ENCODE peak calls at places on chromosomes 11 and 22, in four cellular contexts. B is HCT116, R is GM23338, F is mammary epithelial cell. H is an unnamed sample.

GRCh38 chr11:96459751-96460150 is 69.9 kb downstream of the JRKL start:
- DNase-seq in R (no peak), F (no peak), B (no peak), H (no peak)

GRCh38 chr11:2988996-2989395 is 3.1 kb downstream of the NAP1L4 start:
- DNase-seq in R (no peak), F (peak; percentile 10), B (no peak), H (no peak)

GRCh38 chr11:133041165-133041564 is 491.1 kb downstream of the OPCML start:
- DNase-seq in F (no peak), B (no peak), R (no peak), H (no peak)

GRCh38 chr11:64206457-64207246 is at the start of gene FERMT3:
- DNase-seq in B (no peak), R (no peak), F (no peak), H (peak; percentile 91)

GRCh38 chr22:18071968-18072310 is 5.9 kb upstream of the PEX26 start:
- DNase-seq in F (no peak), B (no peak), R (no peak), H (no peak)

GRCh38 chr11:36261094-36261493 is 28.1 kb downstream of the COMMD9 start:
- DNase-seq in B (no peak), R (no peak), F (no peak), H (no peak)

GRCh38 chr11:133945087-133945974 is 11.4 kb downstream of the IGSF9B start:
- DNase-seq in F (peak; percentile 14), R (no peak), B (no peak), H (no peak)

GRCh38 chr22:50548046-50548912 is 2.6 kb downstream of the KLHDC7B start:
- DNase-seq in R (no peak), B (no peak), F (no peak), H (peak; percentile 84)

GRCh38 chr11:48142886-48143285 is 73.7 kb upstream of the OR4B1 start:
- DNase-seq in R (no peak), F (no peak), B (no peak), H (no peak)

GRCh38 chr22:31972180-31972579 is 27.8 kb downstream of the YWHAH start:
- DNase-seq in B (no peak), R (no peak), F (no peak), H (no peak)

GRCh38 chr11:70934999-70935768 is 317.2 kb downstream of the SHANK2 start:
- DNase-seq in B (peak; percentile 28), R (no peak), F (peak; percentile 22), H (no peak)

GRCh38 chr11:72005347-72006260 is 6.9 kb downstream of the IL18BP start:
- DNase-seq in F (no peak), B (no peak), R (no peak), H (no peak)

GRCh38 chr11:133832096-133833081 is 12.9 kb downstream of the SPATA19 start:
- DNase-seq in F (no peak), B (no peak), R (no peak), H (peak; percentile 25)

GRCh38 chr11:123183391-123184099 is 11.5 kb downstream of the CLMP start:
- DNase-seq in B (no peak), R (no peak), F (peak; percentile 47), H (no peak)

GRCh38 chr11:130399196-130399595 is 29.2 kb downstream of the ADAMTS8 start:
- DNase-seq in R (no peak), B (no peak), F (no peak), H (no peak)

GRCh38 chr11:130397780-130398179 is 30.6 kb downstream of the ADAMTS8 start:
- DNase-seq in F (no peak), R (no peak), B (no peak), H (no peak)

GRCh38 chr11:130403967-130404366 is 24.4 kb downstream of the ADAMTS8 start:
- DNase-seq in F (no peak), R (peak; percentile 96), B (no peak), H (no peak)

GRCh38 chr11:130403301-130403804 is 25.1 kb downstream of the ADAMTS8 start:
- DNase-seq in R (peak; percentile 51), F (peak; percentile 89), B (no peak), H (no peak)

GRCh38 chr11:130400793-130401483 is 27.5 kb downstream of the ADAMTS8 start:
- DNase-seq in B (no peak), F (peak; percentile 21), R (no peak), H (no peak)
- H2AFZ ChIP-seq in B (no peak overlapping the region), F (peak overlapping the region; percentile 43), R (peak overlapping the region; percentile 18), H (no peak overlapping the region)

GRCh38 chr22:21593406-21594232 is 26.1 kb downstream of the UBE2L3 start:
- DNase-seq in F (no peak), R (peak; percentile 78), B (no peak), H (no peak)

GRCh38 chr22:21592422-21592821 is 24.9 kb downstream of the UBE2L3 start:
- DNase-seq in B (no peak), R (no peak), F (no peak), H (no peak)

GRCh38 chr22:21591695-21592094 is 24.2 kb downstream of the UBE2L3 start:
- DNase-seq in R (no peak), F (no peak), B (no peak), H (no peak)

GRCh38 chr22:21598302-21598701 is 30.8 kb downstream of the UBE2L3 start:
- DNase-seq in R (no peak), B (no peak), F (no peak), H (no peak)

DNA sequence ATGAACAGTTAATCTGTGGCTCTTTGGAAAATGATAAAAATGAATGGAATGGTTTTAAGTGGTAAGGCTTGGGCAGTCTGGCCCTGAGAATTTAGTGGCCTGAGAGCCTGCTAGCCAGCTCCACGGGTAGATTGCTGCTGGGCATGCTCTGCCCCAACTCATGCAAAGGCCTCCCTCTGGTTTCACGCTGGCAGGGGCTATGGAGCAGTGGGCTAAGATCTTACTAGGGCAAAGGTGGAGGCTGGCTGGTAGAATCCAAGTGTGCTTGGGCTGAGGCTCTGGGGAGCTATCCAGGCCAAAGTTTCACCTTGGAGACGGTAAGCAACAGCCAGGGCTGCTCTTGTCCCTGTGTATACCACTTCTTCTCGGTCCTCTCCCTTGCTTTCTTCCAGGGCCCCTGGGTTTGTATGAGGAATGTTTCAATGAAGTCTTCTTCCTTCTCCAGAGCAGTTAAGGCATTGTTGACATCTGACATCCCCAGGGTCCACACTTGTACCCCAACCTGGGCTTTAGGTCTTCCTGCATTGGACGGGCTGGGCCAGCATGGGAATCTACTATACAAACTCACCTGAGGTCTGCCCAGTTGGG is 27.4 kb downstream of the UBE2L3 start:
- DNase-seq in B (no peak), F (no peak), R (no peak), H (no peak)
- H3K4me3 ChIP-seq in B (no peak overlapping the region), F (no peak overlapping the region), R (no peak overlapping the region), H (no peak overlapping the region)

GRCh38 chr22:19987394-19988306 is 29.0 kb downstream of the ARVCF start:
- DNase-seq in B (no peak), F (no peak), R (no peak), H (no peak)
- H2AFZ ChIP-seq in B (no peak overlapping the region), F (no peak overlapping the region), R (peak overlapping the region; percentile 23), H (no peak overlapping the region)

GRCh38 chr11:33694346-33695050 is 6.1 kb downstream of the C11orf91 start:
- DNase-seq in B (no peak), F (no peak), R (no peak), H (no peak)
- H3K4me3 ChIP-seq in B (no peak overlapping the region), F (no peak overlapping the region), R (no peak overlapping the region), H (no peak overlapping the region)

GRCh38 chr22:32998373-32998772 is 59.8 kb downstream of the SYN3 start:
- DNase-seq in F (no peak), B (no peak), R (no peak), H (no peak)

GRCh38 chr22:32995335-32995734 is 62.8 kb downstream of the SYN3 start:
- DNase-seq in R (no peak), F (no peak), B (no peak), H (no peak)

GRCh38 chr22:32997295-32997694 is 60.9 kb downstream of the SYN3 start:
- DNase-seq in F (no peak), R (no peak), B (no peak), H (no peak)

GRCh38 chr22:32996276-32996675 is 61.9 kb downstream of the SYN3 start:
- DNase-seq in R (no peak), B (no peak), F (no peak), H (no peak)

GRCh38 chr22:32996702-32997101 is 61.5 kb downstream of the SYN3 start:
- DNase-seq in B (no peak), F (peak; percentile 83), R (no peak), H (no peak)
- H2AFZ ChIP-seq in B (no peak overlapping the region), F (peak overlapping the region; percentile 71), R (no peak overlapping the region), H (no peak overlapping the region)

DNA sequence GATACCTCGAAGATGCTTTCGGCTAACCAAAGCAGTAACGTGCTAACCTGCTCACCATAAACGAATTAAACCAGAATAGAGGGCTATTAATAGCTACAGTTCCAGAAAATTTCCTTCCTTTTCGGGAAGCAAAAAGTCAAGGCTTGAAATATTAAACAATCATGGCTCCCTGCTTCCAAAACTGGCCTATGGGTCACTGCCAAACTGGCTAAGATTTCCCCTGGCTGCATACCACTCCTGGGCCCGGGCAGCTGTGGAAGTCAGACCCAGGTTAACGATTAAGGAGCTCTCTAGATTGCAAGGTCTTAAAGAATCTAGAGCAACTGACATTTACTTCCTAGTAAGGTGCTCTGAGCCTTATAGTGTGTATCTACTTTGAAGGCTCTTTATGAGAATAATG is 1.7 kb downstream of the AMOTL1 start:
- DNase-seq in R (no peak), F (no peak), B (no peak), H (peak; percentile 48)
- H3K4me3 ChIP-seq in R (peak overlapping the region; percentile 93), F (peak overlapping the region; percentile 89), B (peak overlapping the region; percentile 61), H (no peak overlapping the region)

GRCh38 chr11:60454212-60454611 is 1.4 kb upstream of the MS4A1 start:
- DNase-seq in F (no peak), R (no peak), B (no peak), H (no peak)

GRCh38 chr11:60457576-60457975 is 1.9 kb downstream of the MS4A1 start:
- DNase-seq in F (no peak), R (no peak), B (no peak), H (peak; percentile 80)

GRCh38 chr11:60455531-60456042 is at the start of gene MS4A1:
- DNase-seq in F (no peak), B (no peak), R (no peak), H (peak; percentile 99)

DNA sequence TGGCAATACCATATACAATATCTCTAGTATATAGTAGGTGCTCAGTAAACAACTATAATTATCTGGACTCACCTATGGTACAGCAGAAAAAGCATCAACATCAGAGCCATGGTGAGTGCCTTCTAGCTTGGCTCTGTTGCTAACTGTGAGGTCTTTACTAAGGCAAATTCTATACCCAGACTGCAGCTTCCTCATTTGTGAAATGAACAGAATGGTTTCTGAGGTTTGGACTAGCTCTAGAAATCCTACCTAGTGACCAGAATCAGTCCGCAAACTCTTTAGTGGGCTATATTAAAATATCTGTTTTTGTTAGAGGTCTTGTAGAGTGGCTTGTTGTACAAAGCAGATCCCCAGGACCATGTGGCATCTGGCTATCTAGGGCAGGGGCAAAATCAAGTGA is 3.7 kb downstream of the MS4A1 start:
- DNase-seq in F (no peak), R (no peak), B (no peak), H (peak; percentile 70)
- H2AFZ ChIP-seq in F (no peak overlapping the region), R (no peak overlapping the region), B (no peak overlapping the region), H (no peak overlapping the region)

H was measured in Karpas-422.